ENCODE peak calls at places on chromosomes 5 and 9, in six cellular contexts. One of them, this sample, is unnamed.

GRCh38 chr9:99474186-99474585 is 252.1 kb downstream of the SEC61B start:
- DNase-seq in transverse colon: no peak
- DNase-seq in Panc1: no peak
- DNase-seq in SK-N-SH: no peak
- DNase-seq in esophagus muscularis mucosa: no peak
- DNase-seq in sigmoid colon: no peak
- DNase-seq in this sample: no peak

GRCh38 chr9:4904322-4905134 is 80.5 kb upstream of the JAK2 start:
- DNase-seq in transverse colon: no peak
- DNase-seq in Panc1: no peak
- DNase-seq in SK-N-SH: no peak
- DNase-seq in esophagus muscularis mucosa: no peak
- DNase-seq in sigmoid colon: no peak
- DNase-seq in this sample: no peak

GRCh38 chr5:73030531-73030930 is 74.7 kb downstream of the FCHO2 start:
- DNase-seq in transverse colon: no peak
- DNase-seq in Panc1: no peak
- DNase-seq in SK-N-SH: no peak
- DNase-seq in esophagus muscularis mucosa: no peak
- DNase-seq in sigmoid colon: no peak
- DNase-seq in this sample: no peak

GRCh38 chr9:129888085-129888808 is 53.0 kb downstream of the USP20 start:
- DNase-seq in transverse colon: peak; percentile 84
- DNase-seq in Panc1: no peak
- DNase-seq in SK-N-SH: no peak
- DNase-seq in esophagus muscularis mucosa: no peak
- DNase-seq in sigmoid colon: no peak
- DNase-seq in this sample: peak; percentile 99

GRCh38 chr5:8814081-8814480 is 731.8 kb downstream of the SEMA5A start:
- DNase-seq in transverse colon: no peak
- DNase-seq in Panc1: no peak
- DNase-seq in SK-N-SH: no peak
- DNase-seq in esophagus muscularis mucosa: no peak
- DNase-seq in sigmoid colon: no peak
- DNase-seq in this sample: no peak

GRCh38 chr5:157562111-157562581 is 13.4 kb downstream of the ADAM19 start:
- DNase-seq in transverse colon: no peak
- DNase-seq in Panc1: no peak
- DNase-seq in SK-N-SH: no peak
- DNase-seq in esophagus muscularis mucosa: no peak
- DNase-seq in sigmoid colon: peak; percentile 76
- DNase-seq in this sample: no peak

GRCh38 chr9:72443855-72444254 is 77.6 kb upstream of the TMC1 start:
- DNase-seq in transverse colon: no peak
- DNase-seq in Panc1: no peak
- DNase-seq in SK-N-SH: no peak
- DNase-seq in esophagus muscularis mucosa: no peak
- DNase-seq in sigmoid colon: no peak
- DNase-seq in this sample: peak; percentile 76

GRCh38 chr9:126436545-126437269 is 110.1 kb downstream of the MVB12B start:
- DNase-seq in transverse colon: no peak
- DNase-seq in Panc1: no peak
- DNase-seq in SK-N-SH: peak; percentile 50
- DNase-seq in esophagus muscularis mucosa: no peak
- DNase-seq in sigmoid colon: no peak
- DNase-seq in this sample: no peak

GRCh38 chr9:134360897-134361296 is 34.6 kb downstream of the RXRA start:
- DNase-seq in transverse colon: no peak
- DNase-seq in Panc1: no peak
- DNase-seq in SK-N-SH: peak; percentile 92
- DNase-seq in esophagus muscularis mucosa: no peak
- DNase-seq in sigmoid colon: no peak
- DNase-seq in this sample: no peak

GRCh38 chr5:119355244-119355635 is 579 bp upstream of the TNFAIP8 start:
- DNase-seq in transverse colon: no peak
- DNase-seq in Panc1: no peak
- DNase-seq in SK-N-SH: no peak
- DNase-seq in esophagus muscularis mucosa: no peak
- DNase-seq in sigmoid colon: no peak
- DNase-seq in this sample: no peak

GRCh38 chr5:154179846-154180710 is 10.5 kb upstream of the GALNT10 start:
- DNase-seq in transverse colon: no peak
- DNase-seq in Panc1: no peak
- DNase-seq in SK-N-SH: peak; percentile 64
- DNase-seq in esophagus muscularis mucosa: no peak
- DNase-seq in sigmoid colon: peak; percentile 71
- DNase-seq in this sample: no peak

GRCh38 chr5:149280124-149280523 is 8.5 kb downstream of the AFAP1L1 start:
- DNase-seq in transverse colon: no peak
- DNase-seq in Panc1: no peak
- DNase-seq in SK-N-SH: no peak
- DNase-seq in esophagus muscularis mucosa: no peak
- DNase-seq in sigmoid colon: no peak
- DNase-seq in this sample: no peak

GRCh38 chr9:134838651-134839431 is 41.8 kb upstream of the FCN2 start:
- DNase-seq in transverse colon: no peak
- DNase-seq in Panc1: no peak
- DNase-seq in SK-N-SH: no peak
- DNase-seq in esophagus muscularis mucosa: no peak
- DNase-seq in sigmoid colon: no peak
- DNase-seq in this sample: no peak

GRCh38 chr5:83683836-83684235 is 36.8 kb downstream of the HAPLN1 start:
- DNase-seq in transverse colon: no peak
- DNase-seq in Panc1: no peak
- DNase-seq in SK-N-SH: no peak
- DNase-seq in esophagus muscularis mucosa: no peak
- DNase-seq in sigmoid colon: no peak
- DNase-seq in this sample: no peak

GRCh38 chr5:95098012-95098411 is 186.9 kb downstream of the MCTP1 start:
- DNase-seq in transverse colon: no peak
- DNase-seq in Panc1: no peak
- DNase-seq in SK-N-SH: no peak
- DNase-seq in esophagus muscularis mucosa: no peak
- DNase-seq in sigmoid colon: no peak
- DNase-seq in this sample: no peak

GRCh38 chr5:116395178-116395577 is 179.4 kb downstream of the SEMA6A start:
- DNase-seq in transverse colon: no peak
- DNase-seq in Panc1: no peak
- DNase-seq in SK-N-SH: no peak
- DNase-seq in esophagus muscularis mucosa: no peak
- DNase-seq in sigmoid colon: no peak
- DNase-seq in this sample: no peak

GRCh38 chr5:42949348-42950090 is 90.6 kb downstream of the ANXA2R start:
- DNase-seq in transverse colon: peak; percentile 76
- DNase-seq in Panc1: peak; percentile 71
- DNase-seq in SK-N-SH: peak; percentile 68
- DNase-seq in esophagus muscularis mucosa: no peak
- DNase-seq in sigmoid colon: peak; percentile 75
- DNase-seq in this sample: peak; percentile 79

GRCh38 chr5:66805514-66806430 is 209.6 kb downstream of the MAST4 start:
- DNase-seq in transverse colon: no peak
- DNase-seq in Panc1: no peak
- DNase-seq in SK-N-SH: no peak
- DNase-seq in esophagus muscularis mucosa: no peak
- DNase-seq in sigmoid colon: no peak
- DNase-seq in this sample: no peak
- TF ChIP-seq POLR2AphosphoS5 in transverse colon: no peak
- TF ChIP-seq POLR2AphosphoS5 in Panc1: no peak
- TF ChIP-seq POLR2AphosphoS5 in SK-N-SH: no peak
- TF ChIP-seq POLR2AphosphoS5 in esophagus muscularis mucosa: no peak
- TF ChIP-seq POLR2AphosphoS5 in sigmoid colon: no peak
- TF ChIP-seq POLR2AphosphoS5 in this sample: no peak

DNA sequence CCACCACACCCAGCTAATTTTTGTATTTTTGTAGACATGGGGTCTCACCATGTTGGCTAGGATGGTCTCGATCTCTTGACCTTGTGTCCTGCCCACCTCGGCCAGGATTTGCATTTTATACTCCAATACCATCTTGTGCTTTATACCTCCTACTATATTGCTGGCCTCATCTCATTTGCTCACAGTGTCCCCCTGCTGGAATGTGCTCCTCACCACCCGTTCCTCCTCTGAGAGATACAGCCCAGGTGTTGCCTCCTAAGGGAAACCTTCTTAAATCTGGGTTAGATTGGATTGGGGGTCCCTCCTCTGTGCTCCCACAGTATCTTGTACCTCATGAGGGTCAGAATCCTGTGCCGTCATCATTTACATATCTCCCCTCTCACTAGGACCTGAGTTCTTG is 131.7 kb downstream of the PAPPA start:
- DNase-seq in transverse colon: no peak
- DNase-seq in Panc1: no peak
- DNase-seq in SK-N-SH: no peak
- DNase-seq in esophagus muscularis mucosa: no peak
- DNase-seq in sigmoid colon: no peak
- DNase-seq in this sample: no peak
- TF ChIP-seq CTCF in transverse colon: no peak
- TF ChIP-seq CTCF in Panc1: no peak
- TF ChIP-seq CTCF in SK-N-SH: peak; percentile 23
- TF ChIP-seq CTCF in esophagus muscularis mucosa: no peak
- TF ChIP-seq CTCF in sigmoid colon: no peak
- TF ChIP-seq CTCF in this sample: no peak

GRCh38 chr5:93279292-93279974 is 301.6 kb downstream of the NR2F1-AS1 start:
- DNase-seq in transverse colon: no peak
- DNase-seq in Panc1: no peak
- DNase-seq in SK-N-SH: peak; percentile 71
- DNase-seq in esophagus muscularis mucosa: no peak
- DNase-seq in sigmoid colon: no peak
- DNase-seq in this sample: no peak

GRCh38 chr5:93275376-93275775 is 305.6 kb downstream of the NR2F1-AS1 start:
- DNase-seq in transverse colon: no peak
- DNase-seq in Panc1: no peak
- DNase-seq in SK-N-SH: no peak
- DNase-seq in esophagus muscularis mucosa: no peak
- DNase-seq in sigmoid colon: no peak
- DNase-seq in this sample: no peak

GRCh38 chr5:93274291-93274690 is 306.7 kb downstream of the NR2F1-AS1 start:
- DNase-seq in transverse colon: no peak
- DNase-seq in Panc1: no peak
- DNase-seq in SK-N-SH: no peak
- DNase-seq in esophagus muscularis mucosa: no peak
- DNase-seq in sigmoid colon: no peak
- DNase-seq in this sample: no peak

GRCh38 chr5:93278876-93279275 is 302.1 kb downstream of the NR2F1-AS1 start:
- DNase-seq in transverse colon: no peak
- DNase-seq in Panc1: no peak
- DNase-seq in SK-N-SH: no peak
- DNase-seq in esophagus muscularis mucosa: no peak
- DNase-seq in sigmoid colon: no peak
- DNase-seq in this sample: no peak

GRCh38 chr5:93277001-93277400 is 304.0 kb downstream of the NR2F1-AS1 start:
- DNase-seq in transverse colon: no peak
- DNase-seq in Panc1: no peak
- DNase-seq in SK-N-SH: no peak
- DNase-seq in esophagus muscularis mucosa: no peak
- DNase-seq in sigmoid colon: no peak
- DNase-seq in this sample: no peak
- TF ChIP-seq POLR2AphosphoS5 in transverse colon: no peak
- TF ChIP-seq POLR2AphosphoS5 in Panc1: no peak
- TF ChIP-seq POLR2AphosphoS5 in SK-N-SH: no peak
- TF ChIP-seq POLR2AphosphoS5 in esophagus muscularis mucosa: no peak
- TF ChIP-seq POLR2AphosphoS5 in sigmoid colon: no peak
- TF ChIP-seq POLR2AphosphoS5 in this sample: no peak

GRCh38 chr5:17219431-17219830 is 2.0 kb downstream of the BASP1 start:
- DNase-seq in transverse colon: no peak
- DNase-seq in Panc1: no peak
- DNase-seq in SK-N-SH: no peak
- DNase-seq in esophagus muscularis mucosa: no peak
- DNase-seq in sigmoid colon: no peak
- DNase-seq in this sample: no peak
- TF ChIP-seq CTCF in transverse colon: no peak
- TF ChIP-seq CTCF in Panc1: no peak
- TF ChIP-seq CTCF in SK-N-SH: no peak
- TF ChIP-seq CTCF in esophagus muscularis mucosa: no peak
- TF ChIP-seq CTCF in sigmoid colon: no peak
- TF ChIP-seq CTCF in this sample: no peak

GRCh38 chr5:10279925-10280720 is 27.6 kb downstream of the CMBL start:
- DNase-seq in transverse colon: no peak
- DNase-seq in Panc1: no peak
- DNase-seq in SK-N-SH: no peak
- DNase-seq in esophagus muscularis mucosa: no peak
- DNase-seq in sigmoid colon: no peak
- DNase-seq in this sample: no peak

GRCh38 chr5:10288600-10289213 is 19.0 kb downstream of the CMBL start:
- DNase-seq in transverse colon: peak; percentile 95
- DNase-seq in Panc1: no peak
- DNase-seq in SK-N-SH: no peak
- DNase-seq in esophagus muscularis mucosa: no peak
- DNase-seq in sigmoid colon: no peak
- DNase-seq in this sample: no peak

GRCh38 chr5:10286552-10287227 is 21.0 kb downstream of the CMBL start:
- DNase-seq in transverse colon: no peak
- DNase-seq in Panc1: no peak
- DNase-seq in SK-N-SH: no peak
- DNase-seq in esophagus muscularis mucosa: no peak
- DNase-seq in sigmoid colon: peak; percentile 76
- DNase-seq in this sample: no peak

GRCh38 chr5:10279328-10279727 is 28.4 kb downstream of the CMBL start:
- DNase-seq in transverse colon: no peak
- DNase-seq in Panc1: no peak
- DNase-seq in SK-N-SH: no peak
- DNase-seq in esophagus muscularis mucosa: no peak
- DNase-seq in sigmoid colon: no peak
- DNase-seq in this sample: no peak

DNA sequence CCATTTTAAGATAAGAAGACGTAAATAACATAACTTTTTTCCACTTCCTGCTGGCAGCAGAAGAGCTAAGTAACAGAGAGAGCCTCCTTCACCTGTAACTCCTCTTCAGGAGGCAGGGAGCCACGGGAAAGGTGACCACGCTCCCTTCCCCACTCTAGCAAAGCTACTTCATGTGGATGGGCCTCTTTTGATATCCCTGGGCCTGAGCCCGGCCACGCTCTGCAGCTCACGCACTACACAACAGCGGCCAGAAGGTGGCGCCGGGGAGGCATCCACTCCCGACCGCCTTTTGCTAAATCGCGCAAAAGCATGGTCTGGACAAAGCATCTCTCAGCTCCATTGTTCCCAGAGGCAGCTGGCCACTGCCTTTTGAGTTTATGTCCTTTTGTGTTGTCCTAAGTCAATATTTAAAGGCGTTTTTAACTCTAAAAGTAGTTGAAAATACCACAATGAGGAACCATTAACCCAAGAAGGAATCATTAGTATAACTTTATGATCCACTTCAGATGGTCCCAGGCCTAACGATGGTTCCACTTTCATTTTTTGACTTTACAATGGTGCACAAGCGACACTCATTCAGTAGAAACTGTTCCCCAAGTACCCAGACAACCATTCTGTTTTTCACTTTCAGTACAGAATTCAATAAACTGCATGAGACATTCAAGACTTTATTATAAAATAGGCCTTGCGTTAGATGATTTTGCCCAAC is 23.6 kb downstream of the CMBL start:
- DNase-seq in transverse colon: peak; percentile 90
- DNase-seq in Panc1: no peak
- DNase-seq in SK-N-SH: peak; percentile 85
- DNase-seq in esophagus muscularis mucosa: peak; percentile 95
- DNase-seq in sigmoid colon: peak; percentile 89
- DNase-seq in this sample: no peak
- TF ChIP-seq POLR2AphosphoS5 in transverse colon: no peak
- TF ChIP-seq POLR2AphosphoS5 in Panc1: peak; percentile 46
- TF ChIP-seq POLR2AphosphoS5 in SK-N-SH: no peak
- TF ChIP-seq POLR2AphosphoS5 in esophagus muscularis mucosa: peak; percentile 64
- TF ChIP-seq POLR2AphosphoS5 in sigmoid colon: peak; percentile 13
- TF ChIP-seq POLR2AphosphoS5 in this sample: no peak